ENCODE peak calls at places on chromosomes 3 and 15, in five cellular contexts. One of them, this sample, is unnamed.

GRCh38 chr3:87503901-87504498 is 227.6 kb upstream of the POU1F1 start:
- DNase-seq in GM12878: no peak
- DNase-seq in HepG2: peak
- DNase-seq in H1: peak
- DNase-seq in NT2/D1: peak
- DNase-seq in this sample: peak

GRCh38 chr3:189824629-189825312 is 193.6 kb downstream of the TP63 start:
- DNase-seq in GM12878: no peak
- DNase-seq in HepG2: no peak
- DNase-seq in H1: no peak
- DNase-seq in NT2/D1: no peak
- DNase-seq in this sample: no peak

GRCh38 chr3:172210355-172210754 is 171.0 kb downstream of the FNDC3B start:
- DNase-seq in GM12878: no peak
- DNase-seq in HepG2: no peak
- DNase-seq in H1: no peak
- DNase-seq in NT2/D1: no peak
- DNase-seq in this sample: no peak

GRCh38 chr15:85011210-85011571 is 29.5 kb downstream of the PDE8A start:
- DNase-seq in GM12878: no peak
- DNase-seq in HepG2: no peak
- DNase-seq in H1: no peak
- DNase-seq in NT2/D1: no peak
- DNase-seq in this sample: no peak

GRCh38 chr3:78907367-78907766 is 860.4 kb downstream of the ROBO1 start:
- DNase-seq in GM12878: no peak
- DNase-seq in HepG2: peak
- DNase-seq in H1: no peak
- DNase-seq in NT2/D1: no peak
- DNase-seq in this sample: no peak

GRCh38 chr15:73843787-73844186 is 29.6 kb upstream of the TBC1D21 start:
- DNase-seq in GM12878: no peak
- DNase-seq in HepG2: no peak
- DNase-seq in H1: no peak
- DNase-seq in NT2/D1: no peak
- DNase-seq in this sample: no peak

GRCh38 chr15:63950911-63951481 is 95.3 kb downstream of the DAPK2 start:
- DNase-seq in GM12878: no peak
- DNase-seq in HepG2: no peak
- DNase-seq in H1: no peak
- DNase-seq in NT2/D1: no peak
- DNase-seq in this sample: no peak

GRCh38 chr3:105798381-105798934 is 70.4 kb downstream of the CBLB start:
- DNase-seq in GM12878: peak
- DNase-seq in HepG2: no peak
- DNase-seq in H1: no peak
- DNase-seq in NT2/D1: peak
- DNase-seq in this sample: no peak

GRCh38 chr3:76429536-76430177 is 610.2 kb upstream of the ROBO2 start:
- DNase-seq in GM12878: no peak
- DNase-seq in HepG2: no peak
- DNase-seq in H1: no peak
- DNase-seq in NT2/D1: no peak
- DNase-seq in this sample: no peak

GRCh38 chr15:100732359-100733055 is 130.1 kb downstream of the ASB7 start:
- DNase-seq in GM12878: no peak
- DNase-seq in HepG2: no peak
- DNase-seq in H1: no peak
- DNase-seq in NT2/D1: no peak
- DNase-seq in this sample: no peak

DNA sequence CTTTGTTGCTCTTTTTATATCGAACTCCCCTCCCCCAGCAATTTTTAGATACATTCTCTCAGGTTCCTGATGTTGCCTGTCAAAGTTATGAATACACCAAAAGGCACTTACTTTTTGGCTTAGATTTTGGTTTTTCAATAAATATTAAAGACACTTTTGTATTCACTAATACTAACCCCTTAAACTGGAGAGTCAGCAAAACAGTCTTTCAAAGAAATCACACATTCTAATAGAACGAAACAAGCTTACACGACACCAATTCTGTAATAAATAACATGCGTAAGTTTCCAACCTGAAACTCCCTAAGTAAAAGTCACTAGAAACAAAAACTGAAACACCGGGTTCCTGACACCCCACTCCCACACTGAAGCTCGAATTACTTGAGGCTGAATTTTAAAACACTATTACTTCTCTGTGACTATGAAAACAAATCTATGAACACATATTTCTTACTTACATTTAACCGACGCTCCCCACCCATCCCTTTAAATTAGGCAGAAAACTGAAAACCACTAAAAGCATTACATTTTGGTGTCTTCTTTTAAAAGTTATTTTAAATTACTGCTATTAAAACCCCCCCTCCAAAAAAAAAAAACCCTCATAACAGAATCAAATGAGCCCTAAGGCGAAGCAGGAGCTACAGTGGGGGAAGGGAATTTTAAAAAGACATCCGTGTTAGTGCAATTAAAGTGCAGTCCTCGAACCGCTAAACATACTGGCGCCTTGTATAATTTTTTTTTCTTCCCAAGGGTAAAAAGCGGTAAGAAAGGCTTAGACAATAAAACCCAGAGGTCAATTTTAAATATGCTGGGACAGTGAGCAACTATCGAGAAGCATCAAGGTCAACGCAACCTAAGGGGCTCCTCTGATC is 940 bp downstream of the SPPL2A start:
- DNase-seq in GM12878: peak
- DNase-seq in HepG2: no peak
- DNase-seq in H1: no peak
- DNase-seq in NT2/D1: no peak
- DNase-seq in this sample: peak
- TF ChIP-seq SUZ12 in GM12878: no peak
- TF ChIP-seq SUZ12 in HepG2: no peak
- TF ChIP-seq SUZ12 in H1: no peak
- TF ChIP-seq SUZ12 in NT2/D1: no peak
- TF ChIP-seq SUZ12 in this sample: no peak

GRCh38 chr3:153055779-153056178 is 106.2 kb upstream of the RAP2B start:
- DNase-seq in GM12878: no peak
- DNase-seq in HepG2: no peak
- DNase-seq in H1: no peak
- DNase-seq in NT2/D1: no peak
- DNase-seq in this sample: no peak

GRCh38 chr3:153050978-153051377 is 111.0 kb upstream of the RAP2B start:
- DNase-seq in GM12878: no peak
- DNase-seq in HepG2: no peak
- DNase-seq in H1: no peak
- DNase-seq in NT2/D1: no peak
- DNase-seq in this sample: no peak

GRCh38 chr3:153051427-153052095 is 110.5 kb upstream of the RAP2B start:
- DNase-seq in GM12878: no peak
- DNase-seq in HepG2: peak
- DNase-seq in H1: no peak
- DNase-seq in NT2/D1: no peak
- DNase-seq in this sample: no peak

GRCh38 chr3:153055217-153055616 is 106.8 kb upstream of the RAP2B start:
- DNase-seq in GM12878: no peak
- DNase-seq in HepG2: no peak
- DNase-seq in H1: no peak
- DNase-seq in NT2/D1: no peak
- DNase-seq in this sample: no peak

GRCh38 chr3:153052096-153052460 is 109.9 kb upstream of the RAP2B start:
- DNase-seq in GM12878: no peak
- DNase-seq in HepG2: peak
- DNase-seq in H1: no peak
- DNase-seq in NT2/D1: no peak
- DNase-seq in this sample: no peak
- TF ChIP-seq SUZ12 in GM12878: no peak
- TF ChIP-seq SUZ12 in HepG2: no peak
- TF ChIP-seq SUZ12 in H1: no peak
- TF ChIP-seq SUZ12 in NT2/D1: no peak
- TF ChIP-seq SUZ12 in this sample: no peak

GRCh38 chr3:19256313-19256712 is 108.0 kb downstream of the KCNH8 start:
- DNase-seq in GM12878: no peak
- DNase-seq in HepG2: no peak
- DNase-seq in H1: no peak
- DNase-seq in NT2/D1: peak
- DNase-seq in this sample: no peak
- TF ChIP-seq SUZ12 in GM12878: no peak
- TF ChIP-seq SUZ12 in HepG2: no peak
- TF ChIP-seq SUZ12 in H1: no peak
- TF ChIP-seq SUZ12 in NT2/D1: no peak
- TF ChIP-seq SUZ12 in this sample: no peak

GRCh38 chr15:90334304-90334731 is 17.8 kb upstream of the ZNF774 start:
- DNase-seq in GM12878: no peak
- DNase-seq in HepG2: peak
- DNase-seq in H1: no peak
- DNase-seq in NT2/D1: no peak
- DNase-seq in this sample: no peak
- TF ChIP-seq SUZ12 in GM12878: no peak
- TF ChIP-seq SUZ12 in HepG2: no peak
- TF ChIP-seq SUZ12 in H1: no peak
- TF ChIP-seq SUZ12 in NT2/D1: no peak
- TF ChIP-seq SUZ12 in this sample: no peak

GRCh38 chr3:192834428-192834827 is 83.2 kb downstream of the MB21D2 start:
- DNase-seq in GM12878: no peak
- DNase-seq in HepG2: no peak
- DNase-seq in H1: no peak
- DNase-seq in NT2/D1: no peak
- DNase-seq in this sample: no peak
- TF ChIP-seq SUZ12 in GM12878: no peak
- TF ChIP-seq SUZ12 in HepG2: no peak
- TF ChIP-seq SUZ12 in H1: no peak
- TF ChIP-seq SUZ12 in NT2/D1: no peak
- TF ChIP-seq SUZ12 in this sample: no peak

DNA sequence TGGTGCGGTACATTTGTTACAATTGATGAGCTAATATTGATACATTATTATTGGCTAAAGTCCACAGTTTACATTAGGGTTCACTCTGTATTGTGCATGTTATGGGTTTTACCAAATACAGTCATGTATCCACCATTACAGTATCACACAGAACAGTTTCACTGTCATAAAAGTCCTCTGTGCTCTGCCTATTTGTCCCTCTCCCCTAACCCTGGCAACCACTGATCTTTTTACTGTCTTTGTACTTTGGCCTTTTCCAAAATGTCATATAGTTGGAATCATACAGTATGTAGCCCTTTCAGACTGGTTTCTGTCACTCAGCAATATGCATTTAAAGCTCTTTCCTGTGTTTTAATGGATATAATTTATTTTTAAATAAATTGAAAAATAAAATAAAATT is 83.1 kb upstream of the SLC4A7 start:
- DNase-seq in GM12878: no peak
- DNase-seq in HepG2: no peak
- DNase-seq in H1: no peak
- DNase-seq in NT2/D1: no peak
- DNase-seq in this sample: no peak
- TF ChIP-seq SUZ12 in GM12878: no peak
- TF ChIP-seq SUZ12 in HepG2: no peak
- TF ChIP-seq SUZ12 in H1: no peak
- TF ChIP-seq SUZ12 in NT2/D1: no peak
- TF ChIP-seq SUZ12 in this sample: no peak

GRCh38 chr3:117989982-117990381 is 1044.7 kb downstream of the IGSF11 start:
- DNase-seq in GM12878: no peak
- DNase-seq in HepG2: no peak
- DNase-seq in H1: no peak
- DNase-seq in NT2/D1: no peak
- DNase-seq in this sample: no peak

GRCh38 chr3:117998071-117998470 is 1036.6 kb downstream of the IGSF11 start:
- DNase-seq in GM12878: no peak
- DNase-seq in HepG2: no peak
- DNase-seq in H1: no peak
- DNase-seq in NT2/D1: no peak
- DNase-seq in this sample: no peak

GRCh38 chr3:117997201-117998049 is 1037.2 kb downstream of the IGSF11 start:
- DNase-seq in GM12878: peak
- DNase-seq in HepG2: peak
- DNase-seq in H1: peak
- DNase-seq in NT2/D1: peak
- DNase-seq in this sample: peak

GRCh38 chr3:118000219-118000618 is 1034.4 kb downstream of the IGSF11 start:
- DNase-seq in GM12878: no peak
- DNase-seq in HepG2: no peak
- DNase-seq in H1: no peak
- DNase-seq in NT2/D1: no peak
- DNase-seq in this sample: no peak

GRCh38 chr3:117995795-117996194 is 1038.9 kb downstream of the IGSF11 start:
- DNase-seq in GM12878: no peak
- DNase-seq in HepG2: no peak
- DNase-seq in H1: no peak
- DNase-seq in NT2/D1: no peak
- DNase-seq in this sample: no peak
- TF ChIP-seq SUZ12 in GM12878: no peak
- TF ChIP-seq SUZ12 in HepG2: no peak
- TF ChIP-seq SUZ12 in H1: no peak
- TF ChIP-seq SUZ12 in NT2/D1: no peak
- TF ChIP-seq SUZ12 in this sample: no peak

GRCh38 chr3:21043139-21043538 is 707.9 kb downstream of the ZNF385D start:
- DNase-seq in GM12878: no peak
- DNase-seq in HepG2: no peak
- DNase-seq in H1: no peak
- DNase-seq in NT2/D1: no peak
- DNase-seq in this sample: no peak
- TF ChIP-seq SUZ12 in GM12878: no peak
- TF ChIP-seq SUZ12 in HepG2: no peak
- TF ChIP-seq SUZ12 in H1: no peak
- TF ChIP-seq SUZ12 in NT2/D1: no peak
- TF ChIP-seq SUZ12 in this sample: no peak

GRCh38 chr3:61522629-61523028 is 38.7 kb upstream of the PTPRG start:
- DNase-seq in GM12878: no peak
- DNase-seq in HepG2: no peak
- DNase-seq in H1: no peak
- DNase-seq in NT2/D1: no peak
- DNase-seq in this sample: no peak

GRCh38 chr3:61521229-61521628 is 40.1 kb upstream of the PTPRG start:
- DNase-seq in GM12878: peak
- DNase-seq in HepG2: no peak
- DNase-seq in H1: no peak
- DNase-seq in NT2/D1: no peak
- DNase-seq in this sample: no peak

GRCh38 chr3:61522064-61522463 is 39.3 kb upstream of the PTPRG start:
- DNase-seq in GM12878: no peak
- DNase-seq in HepG2: no peak
- DNase-seq in H1: no peak
- DNase-seq in NT2/D1: no peak
- DNase-seq in this sample: no peak

GRCh38 chr3:61518590-61518989 is 42.8 kb upstream of the PTPRG start:
- DNase-seq in GM12878: no peak
- DNase-seq in HepG2: peak
- DNase-seq in H1: no peak
- DNase-seq in NT2/D1: no peak
- DNase-seq in this sample: no peak
- TF ChIP-seq SUZ12 in GM12878: no peak
- TF ChIP-seq SUZ12 in HepG2: no peak
- TF ChIP-seq SUZ12 in H1: no peak
- TF ChIP-seq SUZ12 in NT2/D1: no peak
- TF ChIP-seq SUZ12 in this sample: no peak